ENCODE peak calls at places on chromosomes 4 and X, in nine cellular contexts. W is heart left ventricle, N is psoas muscle, Z is nephron progenitor cell, R is mesothelial cell of epicardium, B is NB4, P is heart right ventricle, J is epithelial cell of esophagus, H is chondrocyte. O is an unnamed sample.

GRCh38 chr4:180057198-180057821 is 2185.9 kb upstream of the TENM3 start:
- DNase-seq in H (no peak), N (no peak), J (no peak), P (no peak), B (peak), Z (no peak), W (no peak), R (no peak), O (no peak)

GRCh38 chr4:108049406-108049805 is 59.7 kb downstream of the HADH start:
- DNase-seq in Z (no peak), B (no peak), N (no peak), W (no peak), J (no peak), P (no peak), H (no peak), R (no peak), O (no peak)

GRCh38 chrX:34629572-34629971 is 27.5 kb downstream of the TMEM47 start:
- DNase-seq in N (no peak), P (no peak), B (no peak), H (no peak), Z (no peak), R (no peak), W (no peak), J (no peak), O (no peak)

GRCh38 chrX:111270339-111270738 is at the start of gene CAPN6:
- DNase-seq in R (peak), B (no peak), H (no peak), N (peak), Z (peak), P (no peak), J (peak), W (no peak), O (peak)

GRCh38 chr4:151576627-151577026 is 167.7 kb downstream of the FHIP1A start:
- DNase-seq in N (no peak), R (no peak), P (no peak), J (no peak), Z (no peak), H (no peak), W (no peak), B (no peak), O (no peak)

GRCh38 chrX:118872102-118872566 is 48.5 kb downstream of the ZCCHC12 start:
- DNase-seq in N (no peak), B (no peak), Z (no peak), W (no peak), P (no peak), H (no peak), R (no peak), J (peak), O (peak)

GRCh38 chr4:74944354-74944793 is 11.5 kb downstream of the PARM1 start:
- DNase-seq in N (no peak), R (no peak), P (no peak), B (no peak), W (no peak), J (no peak), H (no peak), Z (no peak), O (no peak)

GRCh38 chrX:110678591-110678990 is 117.0 kb downstream of the CHRDL1 start:
- DNase-seq in R (no peak), Z (no peak), P (no peak), H (no peak), N (no peak), J (no peak), W (no peak), B (no peak), O (no peak)

GRCh38 chrX:50718791-50719190 is 95.2 kb downstream of the SHROOM4 start:
- DNase-seq in J (no peak), H (no peak), Z (no peak), R (no peak), N (no peak), W (no peak), P (no peak), B (no peak), O (no peak)

GRCh38 chrX:43868791-43869190 is 13.5 kb downstream of the MAOB start:
- DNase-seq in P (no peak), B (no peak), R (no peak), W (no peak), N (no peak), J (no peak), Z (no peak), H (no peak), O (no peak)

GRCh38 chr4:128782076-128782715 is 27.3 kb upstream of the JADE1 start:
- DNase-seq in H (no peak), Z (no peak), J (peak), R (no peak), N (peak), B (peak), P (peak), W (peak), O (peak)
- TF ChIP-seq CTCF in H (peak), Z (no peak), J (no peak), R (no peak), N (peak), B (peak), P (peak), W (peak), O (no peak)

GRCh38 chr4:48127231-48127881 is 6.7 kb downstream of the TXK start:
- DNase-seq in Z (no peak), J (no peak), R (no peak), B (no peak), N (no peak), W (no peak), P (no peak), H (no peak), O (no peak)

GRCh38 chr4:48131736-48132135 is 2.3 kb downstream of the TXK start:
- DNase-seq in Z (no peak), W (no peak), J (no peak), N (no peak), H (no peak), R (no peak), P (no peak), B (no peak), O (no peak)

GRCh38 chr4:48127882-48128394 is 6.1 kb downstream of the TXK start:
- DNase-seq in J (peak), B (peak), Z (peak), P (peak), W (peak), N (no peak), H (no peak), R (peak), O (peak)

GRCh38 chr4:48130100-48130499 is 4.0 kb downstream of the TXK start:
- DNase-seq in B (no peak), R (no peak), H (no peak), P (no peak), J (no peak), N (no peak), W (no peak), Z (no peak), O (no peak)

GRCh38 chr4:48129307-48130014 is 4.6 kb downstream of the TXK start:
- DNase-seq in Z (no peak), R (no peak), W (no peak), B (peak), H (no peak), N (no peak), J (no peak), P (peak), O (no peak)
- TF ChIP-seq CTCF in Z (no peak), R (no peak), W (no peak), B (peak), H (no peak), N (no peak), J (no peak), P (no peak), O (no peak)

DNA sequence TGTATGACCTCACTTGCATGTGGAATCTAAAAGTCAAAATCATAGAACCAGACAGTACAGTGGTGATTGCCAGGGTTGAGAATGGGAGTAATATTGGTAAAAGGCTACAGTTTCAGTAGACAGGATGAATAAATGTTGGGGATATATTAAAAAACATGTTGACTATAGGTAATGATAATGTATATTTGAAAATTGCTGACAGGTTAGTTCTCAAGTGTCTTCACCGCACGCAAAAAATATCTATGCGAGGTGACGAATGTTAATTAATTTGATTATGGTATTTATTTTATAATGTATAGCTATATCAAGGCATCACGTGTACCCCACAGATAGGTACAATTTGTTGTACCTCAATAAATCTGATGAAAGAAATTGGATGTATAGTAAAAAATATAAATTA is 909.6 kb upstream of the NDST4 start:
- DNase-seq in N (no peak), H (no peak), P (no peak), W (no peak), B (no peak), J (no peak), R (no peak), Z (no peak), O (no peak)
- TF ChIP-seq CTCF in N (no peak), H (no peak), P (no peak), W (no peak), B (no peak), J (no peak), R (no peak), Z (no peak), O (no peak)

DNA sequence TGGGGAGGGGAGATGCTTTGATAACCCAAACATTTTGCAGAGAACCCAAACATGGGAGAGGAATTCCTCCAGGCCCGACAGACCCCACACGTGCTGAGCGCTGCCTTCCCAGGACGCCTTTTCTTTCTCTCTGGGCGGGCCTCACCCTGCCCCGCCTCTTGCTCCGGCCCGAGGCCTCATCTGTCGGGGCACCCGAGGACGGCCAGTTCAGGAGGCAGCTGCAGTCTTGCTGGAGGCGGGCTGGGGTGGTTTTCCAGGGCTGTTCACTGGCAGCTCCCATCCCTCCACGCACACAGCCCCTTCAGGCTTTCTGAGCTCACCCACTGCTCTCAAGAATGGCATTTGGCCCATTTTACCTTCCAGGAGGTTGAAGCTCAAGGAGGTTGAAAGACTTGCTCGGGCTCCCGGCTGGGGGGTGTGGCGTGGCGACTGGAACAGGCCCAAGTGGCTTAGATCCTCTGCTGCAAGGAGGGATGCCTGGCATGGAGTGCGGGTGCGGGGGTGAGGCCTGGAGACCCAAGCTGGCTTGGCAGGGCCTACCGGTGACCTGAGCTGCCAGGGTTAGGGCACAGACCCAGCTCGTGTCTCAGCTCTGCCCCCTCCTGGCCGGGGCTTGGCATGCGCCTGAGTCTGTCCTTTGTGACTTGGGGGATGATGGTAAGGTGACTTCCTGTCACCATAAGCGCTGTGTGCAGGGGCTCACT is 99.2 kb downstream of the PSAPL1 start:
- DNase-seq in R (peak), N (peak), W (peak), Z (peak), J (no peak), H (peak), B (peak), P (peak), O (peak)
- TF ChIP-seq CTCF in R (peak), N (peak), W (peak), Z (peak), J (peak), H (peak), B (peak), P (peak), O (peak)

GRCh38 chrX:56804867-56805266 is 75.8 kb downstream of the NBDY start:
- DNase-seq in W (no peak), R (no peak), Z (no peak), P (no peak), B (no peak), H (no peak), J (peak), N (no peak), O (no peak)

GRCh38 chrX:56803849-56804681 is 75.0 kb downstream of the NBDY start:
- DNase-seq in P (no peak), B (no peak), Z (no peak), W (no peak), J (peak), R (no peak), N (no peak), H (no peak), O (no peak)

GRCh38 chrX:56805399-56805798 is 76.4 kb downstream of the NBDY start:
- DNase-seq in J (no peak), N (no peak), P (no peak), B (no peak), Z (no peak), W (no peak), R (no peak), H (no peak), O (no peak)

GRCh38 chrX:56802428-56802827 is 73.4 kb downstream of the NBDY start:
- DNase-seq in N (no peak), W (no peak), Z (no peak), B (no peak), R (no peak), H (no peak), P (no peak), J (no peak), O (no peak)

GRCh38 chrX:56802921-56803848 is 74.1 kb downstream of the NBDY start:
- DNase-seq in J (peak), R (peak), Z (peak), N (peak), B (peak), H (no peak), P (peak), W (peak), O (peak)
- TF ChIP-seq CTCF in J (peak), R (peak), Z (peak), N (peak), B (peak), H (peak), P (peak), W (peak), O (peak)

O was measured in MCF 10A.